ENCODE peak calls at places on chromosome 10, in nine cellular contexts. One of them, this sample, is unnamed.

GRCh38 chr10:124641282-124642075 is 102.7 kb downstream of the FAM53B start:
- DNase-seq in BJ: no peak
- DNase-seq in cardiac fibroblast: peak
- DNase-seq in brain microvascular endothelial cell: peak
- DNase-seq in cardiac muscle cell: peak
- DNase-seq in psoas muscle: no peak
- DNase-seq in fibroblast of the aortic adventitia: peak
- DNase-seq in GM06990: no peak
- DNase-seq in H9: no peak
- DNase-seq in this sample: no peak

GRCh38 chr10:79374312-79375191 is 27.3 kb downstream of the PPIF start:
- DNase-seq in BJ: no peak
- DNase-seq in cardiac fibroblast: peak
- DNase-seq in brain microvascular endothelial cell: peak
- DNase-seq in cardiac muscle cell: peak
- DNase-seq in psoas muscle: peak
- DNase-seq in fibroblast of the aortic adventitia: peak
- DNase-seq in GM06990: no peak
- DNase-seq in H9: peak
- DNase-seq in this sample: peak

GRCh38 chr10:6995846-6996245 is 415.0 kb downstream of the SFMBT2 start:
- DNase-seq in BJ: no peak
- DNase-seq in cardiac fibroblast: peak
- DNase-seq in brain microvascular endothelial cell: no peak
- DNase-seq in cardiac muscle cell: peak
- DNase-seq in psoas muscle: no peak
- DNase-seq in fibroblast of the aortic adventitia: no peak
- DNase-seq in GM06990: no peak
- DNase-seq in H9: no peak
- DNase-seq in this sample: no peak

GRCh38 chr10:131907679-131908078 is 6.9 kb downstream of the PPP2R2D start:
- DNase-seq in BJ: no peak
- DNase-seq in cardiac fibroblast: no peak
- DNase-seq in brain microvascular endothelial cell: no peak
- DNase-seq in cardiac muscle cell: no peak
- DNase-seq in psoas muscle: no peak
- DNase-seq in fibroblast of the aortic adventitia: no peak
- DNase-seq in GM06990: no peak
- DNase-seq in H9: no peak
- DNase-seq in this sample: no peak

GRCh38 chr10:80924063-80924952 is 386.6 kb downstream of the SH2D4B start:
- DNase-seq in BJ: no peak
- DNase-seq in cardiac fibroblast: peak
- DNase-seq in brain microvascular endothelial cell: peak
- DNase-seq in cardiac muscle cell: peak
- DNase-seq in psoas muscle: no peak
- DNase-seq in fibroblast of the aortic adventitia: peak
- DNase-seq in GM06990: peak
- DNase-seq in H9: peak
- DNase-seq in this sample: no peak

GRCh38 chr10:42776681-42777080 is 5.9 kb upstream of the BMS1 start:
- DNase-seq in BJ: no peak
- DNase-seq in cardiac fibroblast: no peak
- DNase-seq in brain microvascular endothelial cell: no peak
- DNase-seq in cardiac muscle cell: no peak
- DNase-seq in psoas muscle: no peak
- DNase-seq in fibroblast of the aortic adventitia: no peak
- DNase-seq in GM06990: no peak
- DNase-seq in H9: no peak
- DNase-seq in this sample: no peak

GRCh38 chr10:5492322-5492855 is 7.0 kb downstream of the CALML5 start:
- DNase-seq in BJ: no peak
- DNase-seq in cardiac fibroblast: no peak
- DNase-seq in brain microvascular endothelial cell: no peak
- DNase-seq in cardiac muscle cell: no peak
- DNase-seq in psoas muscle: no peak
- DNase-seq in fibroblast of the aortic adventitia: no peak
- DNase-seq in GM06990: no peak
- DNase-seq in H9: no peak
- DNase-seq in this sample: no peak

GRCh38 chr10:125162181-125162906 is 2.0 kb upstream of the CTBP2 start:
- DNase-seq in BJ: no peak
- DNase-seq in cardiac fibroblast: no peak
- DNase-seq in brain microvascular endothelial cell: no peak
- DNase-seq in cardiac muscle cell: no peak
- DNase-seq in psoas muscle: no peak
- DNase-seq in fibroblast of the aortic adventitia: no peak
- DNase-seq in GM06990: no peak
- DNase-seq in H9: peak
- DNase-seq in this sample: no peak

GRCh38 chr10:29698766-29699490 is 64.2 kb upstream of the SVIL start:
- DNase-seq in BJ: no peak
- DNase-seq in cardiac fibroblast: no peak
- DNase-seq in brain microvascular endothelial cell: no peak
- DNase-seq in cardiac muscle cell: no peak
- DNase-seq in psoas muscle: no peak
- DNase-seq in fibroblast of the aortic adventitia: no peak
- DNase-seq in GM06990: no peak
- DNase-seq in H9: no peak
- DNase-seq in this sample: no peak

GRCh38 chr10:114876602-114877300 is 55.2 kb downstream of the FHIP2A start:
- DNase-seq in BJ: no peak
- DNase-seq in cardiac fibroblast: peak
- DNase-seq in brain microvascular endothelial cell: peak
- DNase-seq in cardiac muscle cell: peak
- DNase-seq in psoas muscle: peak
- DNase-seq in fibroblast of the aortic adventitia: peak
- DNase-seq in GM06990: peak
- DNase-seq in H9: peak
- DNase-seq in this sample: peak

GRCh38 chr10:18377898-18378297 is 237.7 kb downstream of the CACNB2 start:
- DNase-seq in BJ: no peak
- DNase-seq in cardiac fibroblast: no peak
- DNase-seq in brain microvascular endothelial cell: no peak
- DNase-seq in cardiac muscle cell: no peak
- DNase-seq in psoas muscle: no peak
- DNase-seq in fibroblast of the aortic adventitia: no peak
- DNase-seq in GM06990: no peak
- DNase-seq in H9: no peak
- DNase-seq in this sample: no peak

GRCh38 chr10:118763202-118763988 is 8.6 kb upstream of the CACUL1 start:
- DNase-seq in BJ: no peak
- DNase-seq in cardiac fibroblast: no peak
- DNase-seq in brain microvascular endothelial cell: no peak
- DNase-seq in cardiac muscle cell: no peak
- DNase-seq in psoas muscle: no peak
- DNase-seq in fibroblast of the aortic adventitia: no peak
- DNase-seq in GM06990: no peak
- DNase-seq in H9: no peak
- DNase-seq in this sample: no peak

GRCh38 chr10:102420443-102420809 is 210 bp upstream of the FBXL15 start:
- DNase-seq in BJ: no peak
- DNase-seq in cardiac fibroblast: no peak
- DNase-seq in brain microvascular endothelial cell: no peak
- DNase-seq in cardiac muscle cell: no peak
- DNase-seq in psoas muscle: no peak
- DNase-seq in fibroblast of the aortic adventitia: no peak
- DNase-seq in GM06990: no peak
- DNase-seq in H9: no peak
- DNase-seq in this sample: peak

GRCh38 chr10:70334526-70335245 is 47.7 kb downstream of the LRRC20 start:
- DNase-seq in BJ: no peak
- DNase-seq in cardiac fibroblast: no peak
- DNase-seq in brain microvascular endothelial cell: no peak
- DNase-seq in cardiac muscle cell: no peak
- DNase-seq in psoas muscle: no peak
- DNase-seq in fibroblast of the aortic adventitia: no peak
- DNase-seq in GM06990: no peak
- DNase-seq in H9: no peak
- DNase-seq in this sample: no peak

GRCh38 chr10:55668326-55668922 is 692.6 kb downstream of the ZWINT start:
- DNase-seq in BJ: no peak
- DNase-seq in cardiac fibroblast: no peak
- DNase-seq in brain microvascular endothelial cell: no peak
- DNase-seq in cardiac muscle cell: no peak
- DNase-seq in psoas muscle: no peak
- DNase-seq in fibroblast of the aortic adventitia: no peak
- DNase-seq in GM06990: no peak
- DNase-seq in H9: no peak
- DNase-seq in this sample: no peak

GRCh38 chr10:75236178-75236825 is 545 bp upstream of the COMTD1 start:
- DNase-seq in BJ: no peak
- DNase-seq in cardiac fibroblast: no peak
- DNase-seq in brain microvascular endothelial cell: no peak
- DNase-seq in cardiac muscle cell: no peak
- DNase-seq in psoas muscle: no peak
- DNase-seq in fibroblast of the aortic adventitia: no peak
- DNase-seq in GM06990: no peak
- DNase-seq in H9: no peak
- DNase-seq in this sample: no peak

GRCh38 chr10:89861584-89862287 is 160.3 kb downstream of the KIF20B start:
- DNase-seq in BJ: no peak
- DNase-seq in cardiac fibroblast: peak
- DNase-seq in brain microvascular endothelial cell: peak
- DNase-seq in cardiac muscle cell: peak
- DNase-seq in psoas muscle: no peak
- DNase-seq in fibroblast of the aortic adventitia: peak
- DNase-seq in GM06990: no peak
- DNase-seq in H9: no peak
- DNase-seq in this sample: no peak

GRCh38 chr10:16519250-16519907 is 2.3 kb downstream of the C1QL3 start:
- DNase-seq in BJ: no peak
- DNase-seq in cardiac fibroblast: no peak
- DNase-seq in brain microvascular endothelial cell: no peak
- DNase-seq in cardiac muscle cell: no peak
- DNase-seq in psoas muscle: no peak
- DNase-seq in fibroblast of the aortic adventitia: no peak
- DNase-seq in GM06990: peak
- DNase-seq in H9: peak
- DNase-seq in this sample: peak

GRCh38 chr10:11610855-11611247 is 599 bp downstream of the USP6NL start:
- DNase-seq in BJ: no peak
- DNase-seq in cardiac fibroblast: peak
- DNase-seq in brain microvascular endothelial cell: peak
- DNase-seq in cardiac muscle cell: peak
- DNase-seq in psoas muscle: peak
- DNase-seq in fibroblast of the aortic adventitia: peak
- DNase-seq in GM06990: no peak
- DNase-seq in H9: peak
- DNase-seq in this sample: peak

GRCh38 chr10:46560381-46560780 is 3.9 kb upstream of the GPRIN2 start:
- DNase-seq in BJ: no peak
- DNase-seq in cardiac fibroblast: no peak
- DNase-seq in brain microvascular endothelial cell: no peak
- DNase-seq in cardiac muscle cell: no peak
- DNase-seq in psoas muscle: no peak
- DNase-seq in fibroblast of the aortic adventitia: no peak
- DNase-seq in GM06990: no peak
- DNase-seq in H9: no peak
- DNase-seq in this sample: no peak

GRCh38 chr10:8088504-8088903 is 34.0 kb downstream of the GATA3 start:
- DNase-seq in BJ: no peak
- DNase-seq in cardiac fibroblast: no peak
- DNase-seq in brain microvascular endothelial cell: no peak
- DNase-seq in cardiac muscle cell: no peak
- DNase-seq in psoas muscle: no peak
- DNase-seq in fibroblast of the aortic adventitia: no peak
- DNase-seq in GM06990: no peak
- DNase-seq in H9: no peak
- DNase-seq in this sample: peak

GRCh38 chr10:26890956-26891355 is 30.2 kb upstream of the ABI1 start:
- DNase-seq in BJ: no peak
- DNase-seq in cardiac fibroblast: peak
- DNase-seq in brain microvascular endothelial cell: peak
- DNase-seq in cardiac muscle cell: peak
- DNase-seq in psoas muscle: no peak
- DNase-seq in fibroblast of the aortic adventitia: peak
- DNase-seq in GM06990: peak
- DNase-seq in H9: peak
- DNase-seq in this sample: peak
- TF ChIP-seq CTCF in BJ: peak
- TF ChIP-seq CTCF in cardiac fibroblast: peak
- TF ChIP-seq CTCF in brain microvascular endothelial cell: peak
- TF ChIP-seq CTCF in cardiac muscle cell: peak
- TF ChIP-seq CTCF in psoas muscle: peak
- TF ChIP-seq CTCF in fibroblast of the aortic adventitia: peak
- TF ChIP-seq CTCF in GM06990: peak
- TF ChIP-seq CTCF in H9: peak
- TF ChIP-seq CTCF in this sample: no peak

DNA sequence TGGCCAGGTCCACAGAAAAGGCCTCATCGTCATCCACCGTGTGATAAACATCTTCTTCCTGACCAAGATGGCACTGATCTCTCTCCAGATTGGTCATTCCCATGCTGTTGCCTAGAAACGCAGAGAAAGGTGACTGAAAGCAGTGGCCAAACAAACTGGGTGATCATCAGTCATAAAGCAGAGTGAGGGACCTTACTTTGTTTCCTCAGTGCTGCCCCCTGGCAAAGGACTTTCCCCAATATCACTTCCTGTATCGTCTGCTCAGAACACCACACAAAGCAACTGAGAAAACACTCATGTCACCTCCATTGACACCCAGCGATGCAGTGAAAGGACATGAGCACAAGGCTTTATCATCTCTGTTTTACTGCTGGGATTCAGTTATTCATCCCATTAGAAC is 40.0 kb upstream of the TM9SF3 start:
- DNase-seq in BJ: no peak
- DNase-seq in cardiac fibroblast: no peak
- DNase-seq in brain microvascular endothelial cell: no peak
- DNase-seq in cardiac muscle cell: no peak
- DNase-seq in psoas muscle: no peak
- DNase-seq in fibroblast of the aortic adventitia: no peak
- DNase-seq in GM06990: no peak
- DNase-seq in H9: peak
- DNase-seq in this sample: no peak
- TF ChIP-seq CTCF in BJ: no peak
- TF ChIP-seq CTCF in cardiac fibroblast: no peak
- TF ChIP-seq CTCF in brain microvascular endothelial cell: peak
- TF ChIP-seq CTCF in cardiac muscle cell: no peak
- TF ChIP-seq CTCF in psoas muscle: no peak
- TF ChIP-seq CTCF in fibroblast of the aortic adventitia: no peak
- TF ChIP-seq CTCF in GM06990: peak
- TF ChIP-seq CTCF in H9: peak
- TF ChIP-seq CTCF in this sample: no peak

GRCh38 chr10:99913831-99914235 is 95.9 kb downstream of the DNMBP start:
- DNase-seq in BJ: no peak
- DNase-seq in cardiac fibroblast: no peak
- DNase-seq in brain microvascular endothelial cell: no peak
- DNase-seq in cardiac muscle cell: no peak
- DNase-seq in psoas muscle: no peak
- DNase-seq in fibroblast of the aortic adventitia: no peak
- DNase-seq in GM06990: no peak
- DNase-seq in H9: peak
- DNase-seq in this sample: no peak
- TF ChIP-seq CTCF in BJ: no peak
- TF ChIP-seq CTCF in cardiac fibroblast: no peak
- TF ChIP-seq CTCF in brain microvascular endothelial cell: no peak
- TF ChIP-seq CTCF in cardiac muscle cell: no peak
- TF ChIP-seq CTCF in psoas muscle: no peak
- TF ChIP-seq CTCF in fibroblast of the aortic adventitia: no peak
- TF ChIP-seq CTCF in GM06990: no peak
- TF ChIP-seq CTCF in H9: peak
- TF ChIP-seq CTCF in this sample: no peak

GRCh38 chr10:113561214-113561613 is 8.4 kb downstream of the HABP2 start:
- DNase-seq in BJ: no peak
- DNase-seq in cardiac fibroblast: no peak
- DNase-seq in brain microvascular endothelial cell: no peak
- DNase-seq in cardiac muscle cell: no peak
- DNase-seq in psoas muscle: no peak
- DNase-seq in fibroblast of the aortic adventitia: no peak
- DNase-seq in GM06990: no peak
- DNase-seq in H9: no peak
- DNase-seq in this sample: no peak
- TF ChIP-seq CTCF in BJ: no peak
- TF ChIP-seq CTCF in cardiac fibroblast: no peak
- TF ChIP-seq CTCF in brain microvascular endothelial cell: no peak
- TF ChIP-seq CTCF in cardiac muscle cell: no peak
- TF ChIP-seq CTCF in psoas muscle: no peak
- TF ChIP-seq CTCF in fibroblast of the aortic adventitia: no peak
- TF ChIP-seq CTCF in GM06990: no peak
- TF ChIP-seq CTCF in H9: no peak
- TF ChIP-seq CTCF in this sample: no peak

This sample was measured in GM13976.